ENCODE peak calls at places on chromosomes 4 and X, in four cellular contexts. K, L, T and I are unnamed samples.

GRCh38 chr4:55884093-55884850 is 30.8 kb downstream of the EXOC1 start:
- DNase-seq in K (no peak), L (no peak), T (no peak), I (no peak)

GRCh38 chr4:47662975-47663374 is 174.9 kb downstream of the CORIN start:
- DNase-seq in K (no peak), L (no peak), T (no peak), I (no peak)

GRCh38 chrX:100647095-100647494 is 3.1 kb downstream of the SRPX2 start:
- DNase-seq in K (no peak), L (no peak), T (no peak), I (no peak)

GRCh38 chrX:96372313-96373046 is 312.2 kb upstream of the DIAPH2 start:
- DNase-seq in K (no peak), L (no peak), T (no peak), I (no peak)

GRCh38 chr4:108854781-108855180 is 91.9 kb upstream of the ETNPPL start:
- DNase-seq in K (no peak), L (no peak), T (no peak), I (no peak)

GRCh38 chr4:40923326-40924095 is 173.8 kb downstream of the NSUN7 start:
- DNase-seq in K (no peak), L (no peak), T (no peak), I (no peak)

GRCh38 chr4:95549246-95550138 is 719 bp upstream of the UNC5C start:
- DNase-seq in K (peak), L (no peak), T (peak), I (no peak)

GRCh38 chrX:54246866-54247265 is 63.8 kb upstream of the FAM120C start:
- DNase-seq in K (no peak), L (no peak), T (no peak), I (no peak)

GRCh38 chrX:2469196-2469685 is 31.5 kb downstream of the DHRSX start:
- DNase-seq in K (peak), L (no peak), T (no peak), I (no peak)

GRCh38 chr4:2850966-2851782 is 7.5 kb downstream of the ADD1 start:
- DNase-seq in K (no peak), L (no peak), T (no peak), I (no peak)

GRCh38 chr4:118221193-118221800 is 131.5 kb downstream of the PRSS12 start:
- DNase-seq in K (no peak), L (no peak), T (no peak), I (no peak)

GRCh38 chr4:25030283-25031076 is at the start of gene LGI2:
- DNase-seq in K (no peak), L (no peak), T (peak), I (no peak)

GRCh38 chrX:72309297-72310071 is 3.8 kb upstream of the CITED1 start:
- DNase-seq in K (no peak), L (no peak), T (no peak), I (no peak)

GRCh38 chr4:6772223-6772928 is 10.2 kb upstream of the KIAA0232 start:
- DNase-seq in K (no peak), L (no peak), T (no peak), I (no peak)

GRCh38 chr4:77167173-77167572 is 10.2 kb downstream of the CCNG2 start:
- DNase-seq in K (no peak), L (no peak), T (no peak), I (no peak)

GRCh38 chr4:186144596-186145569 is 40.4 kb downstream of the FAM149A start:
- DNase-seq in K (peak), L (no peak), T (peak), I (no peak)

GRCh38 chr4:26105815-26106699 is 192.0 kb downstream of the SMIM20 start:
- DNase-seq in K (no peak), L (no peak), T (no peak), I (no peak)

GRCh38 chr4:173489514-173489913 is 40.5 kb downstream of the HAND2 start:
- DNase-seq in K (no peak), L (no peak), T (no peak), I (no peak)

GRCh38 chrX:20378291-20378920 is 111.7 kb upstream of the RPS6KA3 start:
- DNase-seq in K (no peak), L (no peak), T (no peak), I (no peak)

GRCh38 chrX:133923113-133923512 is 62.3 kb downstream of the GPC3 start:
- DNase-seq in K (no peak), L (no peak), T (no peak), I (no peak)

GRCh38 chr4:24842356-24842755 is 47.0 kb downstream of the SOD3 start:
- DNase-seq in K (no peak), L (no peak), T (no peak), I (no peak)

GRCh38 chr4:125179727-125180126 is 135.0 kb upstream of the FAT4 start:
- DNase-seq in K (no peak), L (no peak), T (no peak), I (no peak)

GRCh38 chrX:10979956-10980355 is 131.2 kb upstream of the HCCS start:
- DNase-seq in K (no peak), L (no peak), T (no peak), I (no peak)